ENCODE peak calls at places on chromosome X, in six cellular contexts. O is NCI-H1105; C is T-helper 2 cell; I is natural killer cell; X is naive thymus-derived CD8-positive, alpha-beta T cell; S is COLO829. G is an unnamed sample.

GRCh38 chrX:39477438-39478120 is 620.2 kb downstream of the BCOR start:
- DNase-seq in O (no peak), C (peak; percentile 7), I (peak; percentile 15), X (peak; percentile 8), S (no peak), G (no peak)

GRCh38 chrX:68429216-68429615 is 4.1 kb downstream of the OPHN1 start:
- DNase-seq in O (no peak), C (no peak), I (no peak), X (no peak), S (no peak), G (no peak)

GRCh38 chrX:133544105-133544504 is 128.8 kb upstream of the GPC4 start:
- DNase-seq in O (no peak), C (no peak), I (no peak), X (no peak), S (no peak), G (no peak)

GRCh38 chrX:45172890-45173289 is 27.8 kb downstream of the DIPK2B start:
- DNase-seq in O (no peak), C (no peak), I (no peak), X (no peak), S (no peak), G (no peak)

GRCh38 chrX:92247076-92247475 is 467.9 kb downstream of the PCDH11X start:
- DNase-seq in O (no peak), C (no peak), I (no peak), X (no peak), S (peak; percentile 1), G (no peak)

GRCh38 chrX:56745019-56745418 is 16.0 kb downstream of the NBDY start:
- DNase-seq in O (no peak), C (no peak), I (no peak), X (no peak), S (no peak), G (no peak)

GRCh38 chrX:63664083-63664482 is 120.9 kb downstream of the ARHGEF9 start:
- DNase-seq in O (no peak), C (no peak), I (no peak), X (no peak), S (no peak), G (no peak)

GRCh38 chrX:47587906-47588735 is 5.9 kb downstream of the TIMP1 start:
- DNase-seq in O (no peak), C (no peak), I (no peak), X (no peak), S (no peak), G (no peak)

GRCh38 chrX:148535639-148536038 is 35.2 kb downstream of the AFF2 start:
- DNase-seq in O (no peak), C (no peak), I (no peak), X (no peak), S (peak; percentile 1), G (no peak)

GRCh38 chrX:71178908-71179307 is 34.3 kb downstream of the NLGN3 start:
- DNase-seq in O (peak; percentile 9), C (peak; percentile 8), I (peak; percentile 25), X (peak; percentile 43), S (peak; percentile 42), G (no peak)

GRCh38 chrX:134025986-134026731 is 40.8 kb upstream of the GPC3 start:
- DNase-seq in O (no peak), C (no peak), I (no peak), X (no peak), S (no peak), G (no peak)

GRCh38 chrX:54447461-54447860 is 7.3 kb downstream of the TSR2 start:
- DNase-seq in O (no peak), C (no peak), I (no peak), X (no peak), S (no peak), G (no peak)

GRCh38 chrX:23292979-23293651 is 41.5 kb upstream of the PTCHD1 start:
- DNase-seq in O (no peak), C (no peak), I (no peak), X (no peak), S (no peak), G (no peak)

GRCh38 chrX:79466636-79467035 is 99.5 kb upstream of the ITM2A start:
- DNase-seq in O (no peak), C (no peak), I (no peak), X (no peak), S (no peak), G (no peak)

GRCh38 chrX:39874202-39874816 is 223.4 kb downstream of the BCOR start:
- DNase-seq in O (no peak), C (no peak), I (no peak), X (no peak), S (no peak), G (no peak)

GRCh38 chrX:2715066-2715600 is 24.0 kb downstream of the CD99 start:
- DNase-seq in O (no peak), C (no peak), I (no peak), X (no peak), S (no peak), G (no peak)

G was measured in DMS79.